ENCODE peak calls at places on chromosomes 3 and 15, in seven cellular contexts. J, A, P, E, U, Z and R are unnamed samples.

GRCh38 chr15:41568350-41569017 is 9.5 kb downstream of the TYRO3 start:
- DNase-seq in J (no peak), Z (no peak), U (no peak), E (no peak), A (no peak), P (no peak), R (no peak)

GRCh38 chr3:5250467-5251195 is 63.1 kb downstream of the EDEM1 start:
- DNase-seq in Z (no peak), U (no peak), A (no peak), P (peak), J (peak), E (no peak), R (no peak)

GRCh38 chr3:31968391-31968926 is 12.6 kb downstream of the OSBPL10 start:
- DNase-seq in P (peak), E (no peak), A (no peak), J (no peak), U (no peak), Z (no peak), R (no peak)

GRCh38 chr3:196711838-196712513 is at the start of the genes CEP19 and PIGX:
- DNase-seq in A (peak), P (peak), J (peak), U (peak), Z (peak), E (peak), R (peak)

GRCh38 chr15:64070965-64071851 is 22.4 kb downstream of the CIAO2A start:
- DNase-seq in E (no peak), P (peak), U (no peak), Z (peak), J (no peak), A (peak), R (no peak)

GRCh38 chr3:105904683-105905320 is 36.0 kb upstream of the CBLB start:
- DNase-seq in U (no peak), A (no peak), E (no peak), P (no peak), Z (no peak), J (no peak), R (no peak)

GRCh38 chr3:188152660-188153497 is 1.1 kb upstream of the LPP start:
- DNase-seq in U (peak), A (peak), Z (peak), E (no peak), P (no peak), J (peak), R (no peak)

GRCh38 chr3:194472290-194472920 is 14.4 kb downstream of the ATP13A3 start:
- DNase-seq in J (peak), A (peak), P (peak), E (peak), Z (no peak), U (no peak), R (peak)

GRCh38 chr3:58580826-58581327 is 3.7 kb upstream of the FAM107A start:
- DNase-seq in P (no peak), J (no peak), Z (no peak), A (no peak), E (no peak), U (no peak), R (no peak)

GRCh38 chr3:81446806-81447205 is 314.6 kb downstream of the GBE1 start:
- DNase-seq in P (no peak), Z (no peak), E (no peak), A (no peak), U (no peak), J (no peak), R (no peak)

GRCh38 chr3:13584901-13585300 is 36.0 kb downstream of the FBLN2 start:
- DNase-seq in J (no peak), E (no peak), A (no peak), Z (no peak), U (no peak), P (no peak), R (no peak)

GRCh38 chr3:32138545-32139104 is 32.2 kb downstream of the GPD1L start:
- DNase-seq in J (no peak), Z (no peak), E (no peak), U (no peak), A (no peak), P (no peak), R (no peak)

GRCh38 chr3:142019794-142020320 is 129.5 kb downstream of the TFDP2 start:
- DNase-seq in U (no peak), E (no peak), A (peak), P (no peak), J (no peak), Z (no peak), R (no peak)

GRCh38 chr15:65583701-65584100 is 27.2 kb downstream of the INTS14 start:
- DNase-seq in J (no peak), P (no peak), U (peak), Z (no peak), A (peak), E (peak), R (no peak)

GRCh38 chr15:25243800-25244097 is 195.1 kb downstream of the UBE3A start:
- DNase-seq in J (no peak), Z (peak), P (no peak), A (no peak), E (no peak), U (no peak), R (no peak)

GRCh38 chr3:24185738-24186384 is 240.8 kb downstream of the NR1D2 start:
- DNase-seq in Z (no peak), P (peak), U (no peak), A (peak), J (peak), E (peak), R (peak)

GRCh38 chr15:84752700-84753099 is 4.3 kb downstream of the ZNF592 start:
- DNase-seq in A (no peak), P (peak), J (no peak), E (no peak), Z (no peak), U (no peak), R (no peak)

GRCh38 chr3:124826703-124827102 is 60.5 kb downstream of the ITGB5 start:
- DNase-seq in A (peak), E (peak), Z (no peak), J (peak), U (no peak), P (peak), R (no peak)

GRCh38 chr3:102024270-102024904 is 175.1 kb downstream of the NFKBIZ start:
- DNase-seq in Z (no peak), U (no peak), A (no peak), E (no peak), J (no peak), P (no peak), R (no peak)

GRCh38 chr15:67839358-67839928 is 402 bp downstream of the RNU6-1 start:
- DNase-seq in U (peak), Z (no peak), A (no peak), P (peak), J (peak), E (peak), R (no peak)

GRCh38 chr3:169389925-169390253 is 273.6 kb downstream of the MECOM start:
- DNase-seq in A (no peak), E (no peak), J (no peak), P (no peak), Z (no peak), U (no peak), R (no peak)